ENCODE peak calls at places on chromosomes 6 and 20, in five cellular contexts. Q, I, Y, B and A are unnamed samples.

GRCh38 chr20:1636621-1637020 is 16.8 kb upstream of the SIRPB1 start:
- DNase-seq in Q (no peak), I (no peak), Y (no peak), B (no peak), A (no peak)

GRCh38 chr20:48703107-48703506 is 124.7 kb downstream of the PREX1 start:
- DNase-seq in Q (no peak), I (no peak), Y (no peak), B (no peak), A (no peak)

GRCh38 chr6:32932132-32932868 is 8.5 kb downstream of the HLA-DMB start:
- DNase-seq in Q (no peak), I (no peak), Y (no peak), B (no peak), A (no peak)

GRCh38 chr20:19727251-19727847 is 30.7 kb upstream of the RIN2 start:
- DNase-seq in Q (no peak), I (no peak), Y (no peak), B (no peak), A (no peak)

GRCh38 chr6:149962461-149963211 is 1.1 kb upstream of the ULBP1 start:
- DNase-seq in Q (no peak), I (no peak), Y (no peak), B (no peak), A (no peak)

GRCh38 chr6:154719854-154720253 is 13.4 kb upstream of the SCAF8 start:
- DNase-seq in Q (no peak), I (no peak), Y (no peak), B (no peak), A (no peak)

GRCh38 chr20:52783769-52784168 is 188.4 kb upstream of the TSHZ2 start:
- DNase-seq in Q (no peak), I (no peak), Y (no peak), B (no peak), A (no peak)

GRCh38 chr6:132143258-132143657 is 192.1 kb upstream of the CCN2 start:
- DNase-seq in Q (no peak), I (no peak), Y (no peak), B (no peak), A (no peak)

GRCh38 chr6:125792680-125793079 is 1.9 kb downstream of the NCOA7 start:
- DNase-seq in Q (no peak), I (no peak), Y (no peak), B (no peak), A (no peak)
- H3K4me3 ChIP-seq in Q (no peak), I (no peak), Y (no peak), B (no peak), A (no peak)

GRCh38 chr20:50379991-50380696 is 130.0 kb upstream of the PTPN1 start:
- DNase-seq in Q (no peak), I (no peak), Y (no peak), B (no peak), A (no peak)

GRCh38 chr20:50381053-50381732 is 129.0 kb upstream of the PTPN1 start:
- DNase-seq in Q (no peak), I (no peak), Y (no peak), B (no peak), A (no peak)

GRCh38 chr20:50378170-50379000 is 131.8 kb upstream of the PTPN1 start:
- DNase-seq in Q (no peak), I (no peak), Y (no peak), B (no peak), A (no peak)

GRCh38 chr20:50380697-50381040 is 129.5 kb upstream of the PTPN1 start:
- DNase-seq in Q (no peak), I (no peak), Y (peak), B (no peak), A (peak)

GRCh38 chr20:50379049-50379990 is 130.9 kb upstream of the PTPN1 start:
- DNase-seq in Q (peak), I (peak), Y (peak), B (peak), A (peak)
- TF ChIP-seq POLR2A in Q (peak), I (peak), Y (peak), B (peak), A (no peak)

DNA sequence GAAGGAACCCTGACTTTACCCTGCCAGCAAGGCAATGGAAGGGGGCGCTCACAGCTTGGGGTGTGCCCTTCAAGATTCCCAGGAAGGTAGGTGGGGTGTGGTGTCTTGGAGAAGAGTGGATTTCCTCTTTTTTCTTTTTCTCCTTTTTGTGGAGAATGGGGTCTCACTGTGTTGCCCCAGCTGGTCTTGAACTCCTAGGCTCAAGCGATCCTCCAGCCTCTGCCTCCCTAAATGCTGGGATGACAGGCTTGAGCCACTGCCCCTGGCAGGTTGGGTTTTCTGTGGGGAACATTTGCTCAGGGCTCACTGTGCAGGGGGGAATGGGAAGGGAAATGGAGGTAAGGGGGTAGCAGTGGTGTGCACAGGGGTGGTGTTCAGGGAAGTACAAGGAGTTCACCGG is 4.0 kb upstream of the ZNF341 start:
- DNase-seq in Q (no peak), I (no peak), Y (no peak), B (no peak), A (no peak)
- TF ChIP-seq CTCF in Q (no peak), I (no peak), Y (no peak), B (no peak), A (no peak)

DNA sequence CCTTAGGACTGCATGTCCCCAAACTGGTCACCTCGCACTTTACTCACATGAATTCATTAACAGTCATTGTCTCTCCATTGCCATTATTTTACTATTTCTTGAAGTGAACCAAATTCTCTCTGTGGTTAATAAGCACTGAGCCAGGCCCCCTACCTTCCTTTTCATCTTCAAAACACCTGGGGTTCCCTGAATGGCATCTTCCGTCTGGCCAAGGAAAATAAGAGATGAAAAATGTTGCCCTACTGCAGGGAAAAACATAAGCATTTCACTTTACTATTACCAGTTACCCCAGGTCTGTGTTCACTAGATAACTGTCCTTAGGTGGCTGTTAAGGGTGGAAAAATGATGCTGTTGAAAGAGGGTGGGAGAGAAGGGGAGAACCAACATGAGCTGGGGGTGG is 10.0 kb upstream of the NKX2-2 start:
- DNase-seq in Q (no peak), I (no peak), Y (no peak), B (no peak), A (no peak)
- H3K4me3 ChIP-seq in Q (no peak), I (no peak), Y (no peak), B (no peak), A (no peak)

GRCh38 chr20:58179083-58179431 is 49.4 kb downstream of the ANKRD60 start:
- DNase-seq in Q (no peak), I (no peak), Y (no peak), B (no peak), A (no peak)
- TF ChIP-seq POLR2A in Q (no peak), I (no peak), Y (no peak), B (no peak), A (no peak)

GRCh38 chr20:11277170-11277569 is 603.4 kb upstream of the JAG1 start:
- DNase-seq in Q (no peak), I (no peak), Y (no peak), B (no peak), A (no peak)

GRCh38 chr20:11271920-11272594 is 598.3 kb upstream of the JAG1 start:
- DNase-seq in Q (no peak), I (no peak), Y (no peak), B (no peak), A (no peak)

GRCh38 chr20:11271319-11271718 is 597.5 kb upstream of the JAG1 start:
- DNase-seq in Q (no peak), I (no peak), Y (no peak), B (no peak), A (no peak)

GRCh38 chr20:11275740-11276139 is 601.9 kb upstream of the JAG1 start:
- DNase-seq in Q (no peak), I (no peak), Y (no peak), B (no peak), A (no peak)

GRCh38 chr20:11274137-11274536 is 600.3 kb upstream of the JAG1 start:
- DNase-seq in Q (peak), I (no peak), Y (no peak), B (no peak), A (peak)
- TF ChIP-seq CTCF in Q (peak), I (peak), Y (no peak), B (peak), A (peak)

DNA sequence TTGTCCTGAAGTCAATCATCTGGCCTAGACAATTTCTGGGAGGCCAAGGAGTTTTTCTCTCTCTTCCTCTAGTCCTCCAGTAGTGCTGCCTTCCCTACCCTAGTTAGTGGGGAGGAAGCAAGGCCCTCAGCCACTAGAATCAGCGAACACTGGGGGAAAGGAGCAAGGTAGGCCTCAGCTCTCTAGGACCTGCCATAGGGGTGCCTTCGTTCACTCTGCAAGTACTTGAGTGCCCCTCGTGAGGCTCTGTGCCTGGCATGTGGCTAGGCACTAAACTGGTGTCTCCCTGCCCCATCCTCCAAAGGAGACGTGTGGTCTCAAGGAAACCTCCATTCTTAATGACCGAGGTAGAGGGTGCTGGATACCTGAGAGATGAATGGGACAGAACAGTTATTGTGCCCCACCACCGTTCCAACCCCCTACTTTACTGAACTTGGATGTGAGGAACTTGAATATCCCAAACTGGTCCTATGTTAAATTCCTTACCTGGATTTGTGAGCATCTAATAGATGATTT is 1.1 kb downstream of the DEF6 start:
- DNase-seq in Q (no peak), I (no peak), Y (no peak), B (no peak), A (no peak)
- H3K4me3 ChIP-seq in Q (no peak), I (peak), Y (no peak), B (peak), A (peak)